ENCODE peak calls at places on chromosomes 11 and 22, in six cellular contexts. T is osteoblast, P is neuronal stem cell, F is sigmoid colon, E is body of pancreas, Y is spleen. B is an unnamed sample.
A peak's percentile ranks its signal among the peaks of the same experiment; 100 is the strongest.

GRCh38 chr11:27397619-27398412 is 34.8 kb upstream of the CCDC34 start:
- DNase-seq in T (no peak), P (no peak), F (no peak), E (no peak), Y (no peak), B (no peak)

GRCh38 chr11:64581057-64581523 is 9.9 kb upstream of the SLC22A12 start:
- DNase-seq in T (peak; percentile 42), P (no peak), F (peak; percentile 25), E (no peak), Y (peak; percentile 35), B (no peak)

GRCh38 chr22:43755452-43755851 is 56.7 kb downstream of the EFCAB6 start:
- DNase-seq in T (no peak), P (no peak), F (no peak), E (no peak), Y (no peak), B (no peak)

GRCh38 chr22:29758959-29759358 is 7.8 kb downstream of the ZMAT5 start:
- DNase-seq in T (peak; percentile 34), P (no peak), F (no peak), E (no peak), Y (no peak), B (no peak)

GRCh38 chr22:28759861-28760560 is 12.5 kb upstream of the CCDC117 start:
- DNase-seq in T (peak; percentile 58), P (no peak), F (no peak), E (no peak), Y (peak; percentile 14), B (no peak)

GRCh38 chr22:45930324-45930723 is 46.6 kb downstream of the WNT7B start:
- DNase-seq in T (no peak), P (no peak), F (no peak), E (no peak), Y (no peak), B (no peak)

GRCh38 chr11:12674571-12674935 is 332 bp downstream of the TEAD1 start:
- DNase-seq in T (peak; percentile 92), P (no peak), F (peak; percentile 78), E (no peak), Y (no peak), B (no peak)

GRCh38 chr11:124740277-124740882 is 638 bp downstream of the NRGN start:
- DNase-seq in T (peak; percentile 85), P (no peak), F (no peak), E (no peak), Y (peak; percentile 87), B (no peak)

GRCh38 chr11:113540416-113541330 is 65.5 kb upstream of the DRD2 start:
- DNase-seq in T (no peak), P (no peak), F (no peak), E (no peak), Y (no peak), B (no peak)

GRCh38 chr11:36150986-36151385 is 138.2 kb downstream of the COMMD9 start:
- DNase-seq in T (peak; percentile 71), P (no peak), F (no peak), E (no peak), Y (no peak), B (no peak)

GRCh38 chr11:60918251-60918940 is 4.4 kb downstream of the TMEM109 start:
- DNase-seq in T (no peak), P (no peak), F (no peak), E (no peak), Y (no peak), B (no peak)

GRCh38 chr11:31422703-31423102 is 53.0 kb downstream of the DNAJC24 start:
- DNase-seq in T (no peak), P (peak; percentile 32), F (no peak), E (no peak), Y (no peak), B (no peak)

GRCh38 chr11:73968356-73968966 is 14.2 kb downstream of the UCP2 start:
- DNase-seq in T (no peak), P (no peak), F (no peak), E (no peak), Y (peak; percentile 70), B (no peak)

GRCh38 chr11:78110830-78111229 is 28.6 kb downstream of the ALG8 start:
- DNase-seq in T (no peak), P (no peak), F (no peak), E (no peak), Y (no peak), B (no peak)

GRCh38 chr22:33524511-33525270 is 395.6 kb downstream of the LARGE1 start:
- DNase-seq in T (no peak), P (no peak), F (no peak), E (no peak), Y (no peak), B (no peak)

GRCh38 chr11:112320668-112321067 is 60.0 kb upstream of the PLET1 start:
- DNase-seq in T (no peak), P (no peak), F (peak; percentile 88), E (peak; percentile 58), Y (no peak), B (no peak)

DNA sequence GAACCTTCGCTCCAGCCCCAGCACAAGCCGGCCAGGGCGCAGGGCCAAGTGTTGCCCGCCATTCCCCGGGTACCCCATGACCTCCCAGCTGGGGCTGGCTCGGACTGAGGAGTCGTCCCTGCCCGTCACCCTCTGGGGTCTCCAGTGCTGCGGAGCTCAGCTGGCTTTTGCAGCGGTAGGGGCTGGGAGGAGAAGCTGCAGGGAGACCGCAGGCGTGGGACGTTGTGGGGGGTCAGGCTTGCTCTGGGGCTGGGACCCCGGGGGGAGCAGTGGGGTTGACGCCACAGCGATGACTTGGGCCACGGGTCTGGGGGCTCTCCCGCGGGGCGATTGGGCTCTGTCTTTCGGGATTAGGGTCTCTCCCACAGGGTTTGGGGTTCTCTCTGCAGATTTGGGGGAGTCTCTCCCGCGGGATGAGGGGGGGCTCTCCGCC is 376 bp upstream of the GAL start:
- DNase-seq in T (peak; percentile 83), P (no peak), F (peak; percentile 57), E (no peak), Y (no peak), B (no peak)
- H3K4me3 ChIP-seq in T (no peak overlapping the region), P (peak overlapping the region; percentile 72), F (peak overlapping the region; percentile 32), E (no peak overlapping the region), Y (no peak overlapping the region), B (peak overlapping the region; percentile 50)

GRCh38 chr22:50310949-50311444 is 3.6 kb upstream of the PLXNB2 start:
- DNase-seq in T (peak; percentile 58), P (no peak), F (no peak), E (no peak), Y (peak; percentile 75), B (no peak)
- H3K4me1 ChIP-seq in T (peaks cover 22% of the 10 kb centered on the region), P (peaks cover 32% of the 10 kb centered on the region), F (peaks cover 30% of the 10 kb centered on the region), E (peaks cover 19% of the 10 kb centered on the region), Y (peaks cover 93% of the 10 kb centered on the region), B (peaks cover 51% of the 10 kb centered on the region)

GRCh38 chr22:41840216-41840615 is 7.3 kb downstream of the SREBF2 start:
- DNase-seq in T (peak; percentile 54), P (no peak), F (no peak), E (no peak), Y (no peak), B (no peak)
- H3K4me3 ChIP-seq in T (no peak overlapping the region), P (no peak overlapping the region), F (no peak overlapping the region), E (no peak overlapping the region), Y (no peak overlapping the region), B (no peak overlapping the region)

GRCh38 chr11:34641981-34642380 is 21.1 kb downstream of the EHF start:
- DNase-seq in T (no peak), P (no peak), F (no peak), E (peak; percentile 77), Y (no peak), B (no peak)
- H3K4me1 ChIP-seq in T (peaks cover 20% of the 10 kb centered on the region), P (peaks cover 6% of the 10 kb centered on the region), F (no peaks in the 10 kb centered on the region), E (peaks cover 80% of the 10 kb centered on the region), Y (no peaks in the 10 kb centered on the region), B (peaks cover 35% of the 10 kb centered on the region)